ENCODE peak calls at places on chromosomes 13 and 19, in six cellular contexts. V, O, Z, I, N and E are unnamed samples.

GRCh38 chr13:113837554-113838355 is 26.1 kb downstream of the GAS6 start:
- DNase-seq in V (peak; percentile 98), O (peak; percentile 67), Z (peak; percentile 97), I (peak; percentile 91), N (peak; percentile 93), E (peak; percentile 53)

GRCh38 chr13:113049521-113049941 is 56.1 kb upstream of the F7 start:
- DNase-seq in V (no peak), O (no peak), Z (no peak), I (no peak), N (peak; percentile 42), E (no peak)

GRCh38 chr13:60229708-60230272 is 66.1 kb upstream of the DIAPH3 start:
- DNase-seq in V (no peak), O (no peak), Z (no peak), I (no peak), N (no peak), E (no peak)

GRCh38 chr13:67515895-67516294 is 285.8 kb upstream of the PCDH9 start:
- DNase-seq in V (peak; percentile 75), O (no peak), Z (no peak), I (no peak), N (no peak), E (no peak)

GRCh38 chr13:36981156-36981743 is 17.9 kb downstream of the ALG5 start:
- DNase-seq in V (peak; percentile 79), O (no peak), Z (no peak), I (no peak), N (no peak), E (no peak)

GRCh38 chr19:44904426-44904994 is 1.1 kb upstream of the APOE start:
- DNase-seq in V (no peak), O (no peak), Z (no peak), I (no peak), N (no peak), E (no peak)

GRCh38 chr13:95191821-95192220 is 109.4 kb downstream of the ABCC4 start:
- DNase-seq in V (peak; percentile 74), O (peak; percentile 45), Z (peak; percentile 89), I (peak; percentile 39), N (peak; percentile 72), E (no peak)

GRCh38 chr13:73598021-73598712 is 536.0 kb downstream of the KLF12 start:
- DNase-seq in V (peak; percentile 82), O (no peak), Z (no peak), I (no peak), N (no peak), E (no peak)

GRCh38 chr13:60227168-60227567 is 63.4 kb upstream of the DIAPH3 start:
- DNase-seq in V (no peak), O (no peak), Z (no peak), I (no peak), N (no peak), E (no peak)

GRCh38 chr19:2607712-2608601 is 94.5 kb downstream of the GNG7 start:
- DNase-seq in V (no peak), O (no peak), Z (peak; percentile 38), I (no peak), N (no peak), E (no peak)

GRCh38 chr13:33994826-33995502 is 177.0 kb downstream of the RFC3 start:
- DNase-seq in V (no peak), O (no peak), Z (no peak), I (no peak), N (no peak), E (no peak)

GRCh38 chr13:55160911-55161310 is 1979.8 kb upstream of the PRR20A start:
- DNase-seq in V (no peak), O (no peak), Z (no peak), I (no peak), N (no peak), E (no peak)

GRCh38 chr13:30735025-30735967 is at the start of gene ALOX5AP:
- DNase-seq in V (no peak), O (no peak), Z (no peak), I (no peak), N (no peak), E (no peak)

GRCh38 chr19:19385900-19386339 is 19.6 kb upstream of the GATAD2A start:
- DNase-seq in V (no peak), O (no peak), Z (no peak), I (no peak), N (no peak), E (no peak)
- TF ChIP-seq POLR2A in V (peak; percentile 67), O (peak; percentile 49), Z (no peak), I (peak; percentile 45), N (no peak), E (no peak)

GRCh38 chr19:13100871-13101589 is 1.6 kb downstream of the LYL1 start:
- DNase-seq in V (no peak), O (no peak), Z (no peak), I (no peak), N (no peak), E (no peak)
- TF ChIP-seq CTCF in V (peak; percentile 35), O (peak; percentile 63), Z (no peak), I (no peak), N (peak; percentile 7), E (no peak)

GRCh38 chr19:535017-535835 is 3.7 kb downstream of the CDC34 start:
- DNase-seq in V (no peak), O (no peak), Z (no peak), I (no peak), N (no peak), E (no peak)
- H3K4me1 ChIP-seq in V (peaks cover 8% of the 10 kb centered on the region), O (peaks cover 36% of the 10 kb centered on the region), Z (peaks cover 15% of the 10 kb centered on the region), I (peaks cover 6% of the 10 kb centered on the region), N (peaks cover 27% of the 10 kb centered on the region), E (peaks cover 23% of the 10 kb centered on the region)

GRCh38 chr13:111153279-111153976 is 38.3 kb downstream of the ARHGEF7 start:
- DNase-seq in V (peak; percentile 89), O (peak; percentile 75), Z (peak; percentile 97), I (peak; percentile 80), N (peak; percentile 93), E (peak; percentile 49)
- TF ChIP-seq POLR2A in V (peak; percentile 85), O (no peak), Z (peak; percentile 94), I (peak; percentile 91), N (peak; percentile 89), E (peak; percentile 93)

GRCh38 chr19:46928951-46929350 is 68.2 kb downstream of the ARHGAP35 start:
- DNase-seq in V (peak; percentile 27), O (no peak), Z (no peak), I (no peak), N (no peak), E (no peak)
- TF ChIP-seq CTCF in V (peak; percentile 35), O (peak; percentile 41), Z (no peak), I (no peak), N (no peak), E (no peak)

DNA sequence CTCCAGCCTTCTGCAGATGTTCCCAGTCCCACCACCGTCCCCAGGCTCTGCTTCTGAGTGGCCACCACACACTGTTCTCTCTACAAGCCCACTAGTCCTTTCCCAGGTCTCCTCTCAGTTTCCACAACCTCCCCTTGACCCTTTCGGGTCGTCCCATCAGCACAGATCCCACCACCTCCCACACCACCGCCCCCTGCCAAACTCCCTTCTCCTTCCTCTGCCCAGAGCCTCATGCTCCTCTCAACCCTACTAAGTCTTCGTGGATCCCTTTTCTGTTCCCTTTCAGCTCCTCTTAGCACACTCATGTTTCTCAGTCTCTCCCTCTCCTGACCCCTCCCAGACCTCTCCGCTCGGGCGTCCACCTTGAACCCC is 1.9 kb downstream of the NAPA start:
- DNase-seq in V (no peak), O (no peak), Z (no peak), I (no peak), N (no peak), E (no peak)
- H3K4me1 ChIP-seq in V (peaks cover 18% of the 10 kb centered on the region), O (peaks cover 26% of the 10 kb centered on the region), Z (peaks cover 43% of the 10 kb centered on the region), I (no peaks in the 10 kb centered on the region), N (peaks cover 55% of the 10 kb centered on the region), E (peaks cover 61% of the 10 kb centered on the region)

GRCh38 chr19:52936151-52936957 is 13.1 kb upstream of the ZNF888 start:
- DNase-seq in V (no peak), O (no peak), Z (no peak), I (no peak), N (no peak), E (no peak)
- TF ChIP-seq POLR2A in V (no peak), O (no peak), Z (no peak), I (no peak), N (no peak), E (no peak)

DNA sequence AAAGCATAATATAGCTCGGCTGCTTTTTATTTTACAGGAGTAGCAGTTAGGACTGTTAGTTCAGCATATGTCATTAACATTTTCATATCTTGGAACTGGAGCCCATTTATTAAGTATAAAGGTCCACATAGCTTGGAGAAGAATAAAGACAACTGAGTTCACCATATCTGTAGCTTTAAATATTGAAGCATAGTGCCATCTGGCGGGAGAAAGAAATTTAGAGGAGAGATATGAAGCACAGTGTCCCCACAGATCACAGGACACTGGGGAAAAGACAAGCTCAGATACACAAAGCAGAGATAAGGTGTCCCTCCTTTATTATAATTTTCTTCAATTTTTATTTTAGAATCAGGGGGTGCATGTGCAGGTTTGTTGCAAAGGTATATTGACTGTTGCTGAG is 104.7 kb upstream of the FREM2 start:
- DNase-seq in V (peak; percentile 16), O (no peak), Z (no peak), I (no peak), N (no peak), E (no peak)
- TF ChIP-seq CTCF in V (peak; percentile 35), O (peak; percentile 37), Z (peak; percentile 15), I (peak; percentile 30), N (no peak), E (peak; percentile 37)